ENCODE peak calls at places on chromosomes 13 and 19, in four cellular contexts. Q, X, A and H are unnamed samples.

GRCh38 chr13:35143123-35143522 is 201.1 kb downstream of the NBEA start:
- DNase-seq in Q (no peak), X (no peak), A (no peak), H (no peak)

GRCh38 chr13:51451467-51452390 is 1.1 kb downstream of the INTS6 start:
- DNase-seq in Q (no peak), X (peak), A (peak), H (peak)

GRCh38 chr19:13782537-13782936 is 8.3 kb downstream of the C19orf53 start:
- DNase-seq in Q (no peak), X (no peak), A (no peak), H (no peak)

GRCh38 chr13:72504026-72504925 is 223.2 kb downstream of the MZT1 start:
- DNase-seq in Q (no peak), X (no peak), A (no peak), H (no peak)

GRCh38 chr13:37984357-37984756 is 114.8 kb upstream of the TRPC4 start:
- DNase-seq in Q (no peak), X (peak), A (peak), H (no peak)

GRCh38 chr19:54325194-54325621 is 12.2 kb upstream of the LILRA5 start:
- DNase-seq in Q (no peak), X (peak), A (no peak), H (peak)

GRCh38 chr13:97231118-97231831 is 9.1 kb downstream of the MBNL2 start:
- DNase-seq in Q (no peak), X (no peak), A (no peak), H (no peak)

GRCh38 chr19:10896851-10897526 is 25.6 kb downstream of the CARM1 start:
- DNase-seq in Q (no peak), X (no peak), A (no peak), H (no peak)

GRCh38 chr19:55346725-55347441 is 7.2 kb downstream of the KMT5C start:
- DNase-seq in Q (no peak), X (no peak), A (no peak), H (no peak)

GRCh38 chr19:39847525-39847924 is 1.3 kb upstream of the FBL start:
- DNase-seq in Q (no peak), X (no peak), A (no peak), H (no peak)

GRCh38 chr19:35355851-35356460 is 2.3 kb upstream of the FFAR3 start:
- DNase-seq in Q (no peak), X (peak), A (no peak), H (no peak)

GRCh38 chr13:37429976-37430375 is 168.6 kb downstream of the POSTN start:
- DNase-seq in Q (no peak), X (no peak), A (no peak), H (no peak)

GRCh38 chr19:51137812-51138425 is 4.2 kb upstream of the SIGLEC7 start:
- DNase-seq in Q (no peak), X (no peak), A (no peak), H (no peak)

GRCh38 chr19:49818691-49819331 is 722 bp downstream of the MED25 start:
- DNase-seq in Q (no peak), X (peak), A (no peak), H (no peak)

DNA sequence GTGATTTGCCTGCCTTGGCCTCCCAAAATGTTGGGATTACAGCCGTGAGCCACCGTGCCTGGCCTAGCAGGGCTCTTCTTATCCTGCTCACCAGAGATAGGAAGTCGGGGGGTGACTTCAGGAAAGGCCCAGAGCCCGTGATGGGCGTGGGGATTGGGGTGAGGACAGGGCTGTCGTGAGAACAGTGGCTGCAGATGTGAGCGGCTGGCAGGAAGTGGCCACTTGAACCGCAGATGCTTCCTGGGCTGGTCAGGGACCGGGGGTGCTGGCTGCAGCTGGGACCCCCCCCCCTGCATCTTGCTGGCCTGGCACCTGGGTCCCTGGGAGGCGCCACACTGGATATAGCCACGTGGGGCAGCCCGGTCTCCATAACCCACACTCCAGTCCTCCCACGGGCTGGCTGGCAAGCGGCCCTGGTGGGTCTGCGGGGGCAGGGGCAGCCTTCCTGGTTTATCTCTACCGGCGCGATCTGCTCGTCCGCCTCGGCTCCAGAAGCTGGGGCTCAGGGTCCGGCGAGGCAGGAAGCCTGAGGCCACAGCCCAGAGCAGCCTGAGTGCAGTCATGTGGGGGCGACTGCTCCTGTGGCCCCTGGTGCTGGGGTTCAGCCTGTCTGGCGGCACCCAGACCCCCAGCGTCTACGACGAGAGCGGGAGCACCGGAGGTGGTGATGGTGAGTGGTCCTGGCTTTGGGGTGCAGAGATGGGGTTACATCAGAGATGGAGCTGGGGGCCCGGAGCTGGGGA is at the start of gene F2RL3:
- DNase-seq in Q (no peak), X (peak), A (no peak), H (peak)
- TF ChIP-seq NRF1 in Q (no peak), X (peak), A (no peak), H (no peak)

DNA sequence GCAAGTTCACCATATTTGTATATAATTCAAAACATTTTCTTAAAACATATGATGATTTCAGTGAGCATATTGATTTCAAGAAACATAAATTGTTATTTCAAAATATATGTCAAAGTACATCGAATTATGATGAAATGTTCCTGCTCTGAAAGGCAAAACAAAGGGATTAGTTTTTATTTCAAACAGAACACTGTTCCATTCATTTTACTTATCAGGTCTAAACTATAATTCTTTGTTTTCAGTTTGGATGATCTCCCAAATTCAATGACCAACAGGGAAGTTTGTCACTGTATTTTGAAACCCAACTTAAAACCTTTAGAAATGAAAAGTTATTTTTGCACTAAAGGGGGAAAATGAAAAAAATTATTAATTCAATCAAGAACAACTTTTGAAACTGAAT is 610.2 kb downstream of the SLITRK1 start:
- DNase-seq in Q (no peak), X (no peak), A (no peak), H (no peak)
- TF ChIP-seq NRF1 in Q (no peak), X (no peak), A (no peak), H (no peak)

DNA sequence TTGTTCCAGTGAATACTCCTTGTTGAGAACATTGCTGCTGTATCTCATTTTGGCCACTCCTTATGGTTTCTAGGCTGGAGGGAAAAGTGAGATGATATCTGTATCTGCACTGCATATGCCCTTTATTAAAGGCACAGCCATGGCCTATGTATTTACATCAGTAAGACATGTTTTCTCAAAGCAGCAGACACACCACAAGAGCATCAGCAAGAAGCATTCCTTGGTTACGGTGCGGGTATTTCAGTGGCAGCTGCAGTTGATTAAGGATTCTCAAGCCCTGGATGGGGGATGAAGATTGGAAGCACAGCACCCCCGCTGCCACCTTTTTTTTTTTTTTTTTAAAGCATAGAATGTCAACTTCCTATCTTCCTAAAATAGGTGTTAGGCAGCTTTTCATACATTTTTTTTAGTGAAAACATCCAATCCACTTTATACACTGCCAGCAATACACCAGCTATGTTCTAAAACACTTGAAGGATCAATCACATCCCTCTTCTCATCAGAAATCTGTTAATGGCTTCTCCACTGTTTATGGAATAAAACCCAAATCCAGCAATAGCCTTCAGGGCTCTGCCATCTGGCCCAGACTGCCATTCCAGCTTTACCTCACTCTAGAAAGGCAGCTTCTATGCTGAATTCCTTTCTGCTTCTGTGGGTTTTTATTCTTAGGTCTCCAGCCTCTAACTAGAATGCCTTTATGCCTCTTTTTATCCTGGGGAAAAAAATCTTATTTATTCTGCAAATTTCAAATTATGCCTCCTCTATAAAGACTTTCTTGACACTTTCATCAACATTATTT is 331.0 kb downstream of the DNAJC15 start:
- DNase-seq in Q (no peak), X (no peak), A (no peak), H (peak)
- TF ChIP-seq NRF1 in Q (no peak), X (no peak), A (no peak), H (no peak)

DNA sequence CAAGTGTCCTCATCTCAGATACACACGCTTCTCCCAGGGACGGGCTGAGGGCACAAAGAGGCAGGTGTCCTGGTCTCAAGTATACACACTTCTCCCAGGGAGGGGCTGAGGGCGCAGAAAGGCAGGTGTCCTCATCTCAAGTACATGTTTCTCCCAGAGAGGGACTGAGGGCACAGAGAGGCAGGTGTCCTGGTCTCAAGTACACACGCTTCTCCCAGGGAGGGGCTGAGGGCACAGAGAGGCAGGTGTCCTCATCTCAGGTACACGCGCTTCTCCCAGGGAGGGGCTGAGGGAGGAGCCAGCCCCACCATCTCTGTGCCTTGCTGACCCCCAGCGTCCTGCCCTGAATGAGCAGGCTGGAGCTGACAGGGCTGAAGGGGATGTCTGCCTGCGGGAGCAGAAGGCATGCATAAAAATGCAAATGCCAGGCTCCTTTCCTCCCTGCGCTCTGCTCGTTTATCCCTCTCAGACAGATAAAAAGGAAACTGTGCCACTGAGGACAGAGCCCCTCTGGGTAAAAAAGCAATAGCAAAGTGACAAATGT is 96.1 kb upstream of the UQCRFS1 start:
- DNase-seq in Q (no peak), X (no peak), A (no peak), H (no peak)
- TF ChIP-seq NRF1 in Q (no peak), X (no peak), A (no peak), H (no peak)

GRCh38 chr13:28548872-28549271 is 53.9 kb upstream of the FLT1 start:
- DNase-seq in Q (no peak), X (no peak), A (no peak), H (no peak)

GRCh38 chr13:28542804-28543203 is 47.9 kb upstream of the FLT1 start:
- DNase-seq in Q (no peak), X (no peak), A (no peak), H (no peak)

GRCh38 chr13:28548468-28548867 is 53.5 kb upstream of the FLT1 start:
- DNase-seq in Q (no peak), X (no peak), A (no peak), H (no peak)

GRCh38 chr13:28544026-28544425 is 49.1 kb upstream of the FLT1 start:
- DNase-seq in Q (no peak), X (no peak), A (no peak), H (no peak)

GRCh38 chr13:28545583-28546333 is 50.8 kb upstream of the FLT1 start:
- DNase-seq in Q (no peak), X (no peak), A (no peak), H (no peak)
- TF ChIP-seq NRF1 in Q (no peak), X (no peak), A (no peak), H (no peak)

GRCh38 chr13:110350509-110350908 is 43.4 kb downstream of the COL4A2 start:
- DNase-seq in Q (no peak), X (no peak), A (no peak), H (no peak)
- TF ChIP-seq NRF1 in Q (no peak), X (no peak), A (no peak), H (no peak)